ENCODE peak calls at places on chromosomes 2 and 18, in ten cellular contexts. T is Caco-2, N is neural crest cell, S is fibroblast of villous mesenchyme, C is RWPE1, B is fibroblast of lung, J is HFF-Myc, K is uterus, L is HFFc6, E is MCF 10A. M is an unnamed sample.

GRCh38 chr2:224210495-224211472 is 171.7 kb upstream of the SERPINE2 start:
- DNase-seq in J (no peak), B (no peak), S (no peak), C (no peak), L (peak; percentile 8), E (no peak), N (no peak), K (no peak), T (no peak), M (no peak)

GRCh38 chr2:154914606-154915005 is 216.1 kb downstream of the KCNJ3 start:
- DNase-seq in C (no peak), B (no peak), S (no peak), N (no peak), T (no peak), K (no peak), E (no peak), J (no peak), L (no peak), M (no peak)

GRCh38 chr2:190910341-190911136 is 29.9 kb downstream of the GLS start:
- DNase-seq in C (no peak), L (no peak), J (no peak), B (peak; percentile 37), E (peak; percentile 34), K (no peak), N (no peak), T (no peak), S (peak; percentile 54), M (peak; percentile 29)

GRCh38 chr2:177983183-177983788 is 89.3 kb downstream of the PDE11A start:
- DNase-seq in B (peak; percentile 48), N (peak; percentile 10), E (peak; percentile 76), K (no peak), T (peak; percentile 48), C (peak; percentile 59), S (peak; percentile 51), L (peak; percentile 58), J (peak; percentile 19), M (peak; percentile 67)

GRCh38 chr18:32552421-32553030 is 81.8 kb upstream of the GAREM1 start:
- DNase-seq in C (peak; percentile 41), J (peak; percentile 24), B (peak; percentile 78), L (peak; percentile 9), N (peak; percentile 33), E (peak; percentile 81), S (peak; percentile 67), K (peak; percentile 51), T (peak; percentile 43), M (peak; percentile 81)

GRCh38 chr2:191404568-191404991 is 159.4 kb downstream of the MYO1B start:
- DNase-seq in E (no peak), S (peak; percentile 35), K (no peak), J (no peak), N (no peak), L (peak; percentile 72), C (no peak), T (no peak), B (no peak), M (peak; percentile 29)

GRCh38 chr2:85506768-85507181 is 32.2 kb upstream of the MAT2A start:
- DNase-seq in C (no peak), T (no peak), B (peak; percentile 80), S (peak; percentile 77), N (no peak), L (peak; percentile 16), J (no peak), K (no peak), E (no peak), M (no peak)

GRCh38 chr2:213932-214693 is 49.7 kb downstream of the SH3YL1 start:
- DNase-seq in B (no peak), C (no peak), N (no peak), J (no peak), E (no peak), K (no peak), L (no peak), T (no peak), S (peak; percentile 5), M (no peak)

GRCh38 chr2:239881561-239882320 is 143.4 kb downstream of the NDUFA10 start:
- DNase-seq in E (no peak), C (no peak), K (peak; percentile 59), N (no peak), S (peak; percentile 57), L (no peak), J (no peak), T (no peak), B (no peak), M (peak; percentile 33)

GRCh38 chr2:239882781-239883180 is 142.4 kb downstream of the NDUFA10 start:
- DNase-seq in S (no peak), K (peak; percentile 32), E (no peak), C (no peak), J (no peak), T (no peak), N (no peak), B (no peak), L (no peak), M (no peak)

GRCh38 chr2:239881031-239881471 is 144.1 kb downstream of the NDUFA10 start:
- DNase-seq in C (no peak), S (no peak), E (no peak), J (no peak), T (no peak), K (no peak), B (no peak), N (no peak), L (no peak), M (no peak)

GRCh38 chr2:239883326-239884050 is 141.7 kb downstream of the NDUFA10 start:
- DNase-seq in S (no peak), J (no peak), N (no peak), K (no peak), C (no peak), B (no peak), L (no peak), T (no peak), E (no peak), M (no peak)

GRCh38 chr2:239882335-239882734 is 142.8 kb downstream of the NDUFA10 start:
- DNase-seq in L (no peak), J (no peak), T (peak; percentile 51), S (peak; percentile 33), E (peak; percentile 67), N (peak; percentile 51), C (peak; percentile 45), K (peak; percentile 58), B (peak; percentile 8), M (peak; percentile 16)
- TF ChIP-seq CTCF in L (peak; percentile 74), J (peak; percentile 61), T (peak; percentile 42), S (peak; percentile 54), E (peak; percentile 60), N (peak; percentile 73), C (peak; percentile 61), K (peak; percentile 64), B (peak; percentile 4), M (peak; percentile 37)

DNA sequence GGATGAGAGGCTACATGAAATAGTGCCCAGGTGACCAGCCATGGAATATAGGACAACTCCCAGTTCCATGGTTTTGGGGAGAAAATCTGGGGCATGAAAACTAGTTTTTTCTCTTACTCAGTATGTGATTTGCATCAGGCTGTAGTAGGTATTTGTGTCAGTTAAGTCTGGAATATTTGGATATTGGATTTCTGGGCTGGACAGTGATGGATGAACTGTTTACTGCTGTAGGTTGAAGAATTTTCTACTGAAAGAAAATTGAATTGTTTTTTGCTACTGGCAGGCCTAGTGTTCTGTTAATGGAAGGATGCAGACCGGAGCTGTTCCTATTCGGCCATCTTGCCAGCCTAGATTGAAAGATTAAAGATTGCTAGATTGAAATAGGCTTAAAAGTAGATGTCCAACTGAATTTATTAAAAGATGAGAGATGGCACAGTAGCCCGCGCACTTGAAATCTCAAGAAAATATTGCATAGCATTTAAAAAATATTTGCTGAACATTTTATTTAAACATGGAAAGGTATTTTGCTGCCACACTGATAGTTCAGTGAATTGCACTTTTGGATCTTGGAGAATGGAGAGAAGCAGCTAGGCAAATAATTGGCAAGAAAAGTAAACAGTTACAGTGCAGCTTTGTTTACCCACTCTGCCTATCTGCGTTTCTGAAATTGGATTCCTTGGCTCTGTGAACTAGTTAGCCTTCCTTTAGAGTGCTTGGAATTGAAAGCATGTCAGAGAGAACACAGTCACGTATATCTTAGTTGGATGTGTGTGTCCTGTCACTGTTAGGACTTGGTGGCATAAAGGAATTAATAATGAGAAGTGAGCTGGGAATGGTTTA is 54.1 kb downstream of the EPB41L5 start:
- DNase-seq in S (peak; percentile 25), N (no peak), T (peak; percentile 54), J (no peak), C (no peak), L (no peak), B (peak; percentile 40), K (no peak), E (peak; percentile 11), M (no peak)
- TF ChIP-seq CTCF in S (no peak), N (no peak), T (no peak), J (no peak), C (no peak), L (no peak), B (no peak), K (no peak), E (no peak), M (no peak)

DNA sequence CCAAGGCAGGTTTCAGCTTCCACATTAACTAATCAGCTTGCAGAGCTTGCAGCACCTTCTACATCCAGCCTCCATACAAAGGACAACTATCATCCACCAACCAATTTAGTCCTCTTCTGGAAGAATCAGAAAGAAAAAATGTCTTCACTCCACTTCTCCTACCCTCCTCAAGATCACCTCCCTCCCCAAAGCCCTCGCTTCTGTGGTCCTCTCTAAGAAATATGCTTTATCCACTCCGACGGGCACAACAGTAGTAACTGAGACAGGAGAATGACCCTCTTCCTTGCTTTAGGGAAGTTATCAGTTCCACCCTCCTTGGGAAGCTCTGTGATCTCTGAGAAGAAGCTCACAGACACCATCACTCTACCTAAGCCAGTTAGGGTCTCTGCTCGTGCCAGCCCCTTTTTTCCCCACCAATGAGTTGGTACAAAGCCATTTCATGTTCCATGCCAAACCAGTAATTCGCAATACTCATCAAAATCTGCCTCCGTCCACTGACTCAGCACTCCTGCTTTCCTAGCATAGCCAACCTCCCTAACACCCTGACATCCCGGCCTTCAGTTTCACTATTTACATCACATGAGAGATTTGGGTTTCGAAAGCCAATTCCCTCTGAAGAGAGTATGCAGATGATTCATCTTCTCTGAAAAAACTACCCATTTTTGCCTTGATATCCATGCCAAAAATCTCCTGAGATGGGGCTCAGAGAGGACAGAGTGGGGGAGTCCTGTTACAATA is 114.1 kb upstream of the PKDCC start:
- DNase-seq in K (peak; percentile 69), J (no peak), E (peak; percentile 96), B (peak; percentile 98), T (no peak), N (no peak), L (peak; percentile 68), C (peak; percentile 60), S (peak; percentile 99), M (peak; percentile 97)
- TF ChIP-seq CTCF in K (no peak), J (no peak), E (no peak), B (no peak), T (no peak), N (no peak), L (no peak), C (no peak), S (no peak), M (no peak)

GRCh38 chr2:18156002-18156401 is 277.5 kb downstream of the KCNS3 start:
- DNase-seq in B (no peak), S (no peak), K (no peak), C (no peak), E (no peak), L (no peak), T (no peak), N (no peak), J (no peak), M (no peak)

GRCh38 chr2:18156421-18156820 is 278.0 kb downstream of the KCNS3 start:
- DNase-seq in C (no peak), S (no peak), J (no peak), L (no peak), B (no peak), K (no peak), E (no peak), T (no peak), N (no peak), M (no peak)

GRCh38 chr2:18154259-18154658 is 275.8 kb downstream of the KCNS3 start:
- DNase-seq in T (no peak), B (no peak), J (no peak), L (peak; percentile 22), S (no peak), C (no peak), K (no peak), E (peak; percentile 31), N (no peak), M (no peak)

GRCh38 chr2:18153741-18154140 is 275.3 kb downstream of the KCNS3 start:
- DNase-seq in L (no peak), B (no peak), C (no peak), J (no peak), K (no peak), E (no peak), T (no peak), S (no peak), N (no peak), M (no peak)

GRCh38 chr2:18154812-18155211 is 276.3 kb downstream of the KCNS3 start:
- DNase-seq in K (no peak), S (no peak), J (no peak), B (no peak), L (peak; percentile 5), C (no peak), T (no peak), E (peak; percentile 12), N (no peak), M (no peak)
- TF ChIP-seq CTCF in K (no peak), S (no peak), J (no peak), B (no peak), L (peak; percentile 24), C (no peak), T (no peak), E (no peak), N (no peak), M (no peak)